ENCODE peak calls at places on chromosome 22, in nine cellular contexts. One of them, this sample, is unnamed.

GRCh38 chr22:28450109-28450508 is 229.5 kb downstream of the TTC28 start:
- DNase-seq in stimulated activated CD8-positive, alpha-beta memory T cell treated with anti-CD3 and anti-CD28 coated beads, Interleukin-4, amount 100 ng/mL, for 4 hours: no peak
- DNase-seq in tibial artery: no peak
- DNase-seq in activated CD8-positive, alpha-beta memory T cell treated with anti-CD3 and anti-CD28 coated beads, Interleukin-2, amount 10 ng/mL, durations not matched to agents 7 days and 5 days: no peak
- DNase-seq in GM04504: no peak
- DNase-seq in SW 1271: no peak
- DNase-seq in AG09309: no peak
- DNase-seq in stimulated activated CD4-positive, alpha-beta T cell treated with anti-CD3 and anti-CD28 coated beads, Interleukin-2, amount 100 ng/mL, for 48 hours: no peak
- DNase-seq in activated effector memory CD4-positive, alpha-beta T cell treated with Interleukin-2 at 50 U/mL for 16 hours: no peak
- DNase-seq in this sample: no peak

GRCh38 chr22:30027169-30027568 is 53.1 kb upstream of the HORMAD2 start:
- DNase-seq in stimulated activated CD8-positive, alpha-beta memory T cell treated with anti-CD3 and anti-CD28 coated beads, Interleukin-4, amount 100 ng/mL, for 4 hours: no peak
- DNase-seq in tibial artery: no peak
- DNase-seq in activated CD8-positive, alpha-beta memory T cell treated with anti-CD3 and anti-CD28 coated beads, Interleukin-2, amount 10 ng/mL, durations not matched to agents 7 days and 5 days: no peak
- DNase-seq in GM04504: no peak
- DNase-seq in SW 1271: no peak
- DNase-seq in AG09309: no peak
- DNase-seq in stimulated activated CD4-positive, alpha-beta T cell treated with anti-CD3 and anti-CD28 coated beads, Interleukin-2, amount 100 ng/mL, for 48 hours: no peak
- DNase-seq in activated effector memory CD4-positive, alpha-beta T cell treated with Interleukin-2 at 50 U/mL for 16 hours: no peak
- DNase-seq in this sample: no peak

GRCh38 chr22:45290410-45290936 is 5.7 kb downstream of the UPK3A start:
- DNase-seq in stimulated activated CD8-positive, alpha-beta memory T cell treated with anti-CD3 and anti-CD28 coated beads, Interleukin-4, amount 100 ng/mL, for 4 hours: no peak
- DNase-seq in tibial artery: no peak
- DNase-seq in activated CD8-positive, alpha-beta memory T cell treated with anti-CD3 and anti-CD28 coated beads, Interleukin-2, amount 10 ng/mL, durations not matched to agents 7 days and 5 days: no peak
- DNase-seq in GM04504: peak
- DNase-seq in SW 1271: no peak
- DNase-seq in AG09309: peak
- DNase-seq in stimulated activated CD4-positive, alpha-beta T cell treated with anti-CD3 and anti-CD28 coated beads, Interleukin-2, amount 100 ng/mL, for 48 hours: no peak
- DNase-seq in activated effector memory CD4-positive, alpha-beta T cell treated with Interleukin-2 at 50 U/mL for 16 hours: no peak
- DNase-seq in this sample: no peak

GRCh38 chr22:28208797-28209196 is 289.7 kb upstream of the PITPNB start:
- DNase-seq in stimulated activated CD8-positive, alpha-beta memory T cell treated with anti-CD3 and anti-CD28 coated beads, Interleukin-4, amount 100 ng/mL, for 4 hours: no peak
- DNase-seq in tibial artery: no peak
- DNase-seq in activated CD8-positive, alpha-beta memory T cell treated with anti-CD3 and anti-CD28 coated beads, Interleukin-2, amount 10 ng/mL, durations not matched to agents 7 days and 5 days: no peak
- DNase-seq in GM04504: no peak
- DNase-seq in SW 1271: no peak
- DNase-seq in AG09309: no peak
- DNase-seq in stimulated activated CD4-positive, alpha-beta T cell treated with anti-CD3 and anti-CD28 coated beads, Interleukin-2, amount 100 ng/mL, for 48 hours: no peak
- DNase-seq in activated effector memory CD4-positive, alpha-beta T cell treated with Interleukin-2 at 50 U/mL for 16 hours: no peak
- DNase-seq in this sample: no peak

GRCh38 chr22:22156348-22156715 is 88.3 kb upstream of the VPREB1 start:
- DNase-seq in stimulated activated CD8-positive, alpha-beta memory T cell treated with anti-CD3 and anti-CD28 coated beads, Interleukin-4, amount 100 ng/mL, for 4 hours: no peak
- DNase-seq in tibial artery: no peak
- DNase-seq in activated CD8-positive, alpha-beta memory T cell treated with anti-CD3 and anti-CD28 coated beads, Interleukin-2, amount 10 ng/mL, durations not matched to agents 7 days and 5 days: no peak
- DNase-seq in GM04504: no peak
- DNase-seq in SW 1271: no peak
- DNase-seq in AG09309: no peak
- DNase-seq in stimulated activated CD4-positive, alpha-beta T cell treated with anti-CD3 and anti-CD28 coated beads, Interleukin-2, amount 100 ng/mL, for 48 hours: no peak
- DNase-seq in activated effector memory CD4-positive, alpha-beta T cell treated with Interleukin-2 at 50 U/mL for 16 hours: no peak
- DNase-seq in this sample: no peak

GRCh38 chr22:40240671-40241070 is 62.9 kb downstream of the TNRC6B start:
- DNase-seq in stimulated activated CD8-positive, alpha-beta memory T cell treated with anti-CD3 and anti-CD28 coated beads, Interleukin-4, amount 100 ng/mL, for 4 hours: no peak
- DNase-seq in tibial artery: no peak
- DNase-seq in activated CD8-positive, alpha-beta memory T cell treated with anti-CD3 and anti-CD28 coated beads, Interleukin-2, amount 10 ng/mL, durations not matched to agents 7 days and 5 days: no peak
- DNase-seq in GM04504: no peak
- DNase-seq in SW 1271: peak
- DNase-seq in AG09309: no peak
- DNase-seq in stimulated activated CD4-positive, alpha-beta T cell treated with anti-CD3 and anti-CD28 coated beads, Interleukin-2, amount 100 ng/mL, for 48 hours: no peak
- DNase-seq in activated effector memory CD4-positive, alpha-beta T cell treated with Interleukin-2 at 50 U/mL for 16 hours: no peak
- DNase-seq in this sample: no peak

GRCh38 chr22:47965066-47965465 is 1202.6 kb downstream of the TBC1D22A start:
- DNase-seq in stimulated activated CD8-positive, alpha-beta memory T cell treated with anti-CD3 and anti-CD28 coated beads, Interleukin-4, amount 100 ng/mL, for 4 hours: no peak
- DNase-seq in tibial artery: no peak
- DNase-seq in activated CD8-positive, alpha-beta memory T cell treated with anti-CD3 and anti-CD28 coated beads, Interleukin-2, amount 10 ng/mL, durations not matched to agents 7 days and 5 days: no peak
- DNase-seq in GM04504: no peak
- DNase-seq in SW 1271: no peak
- DNase-seq in AG09309: no peak
- DNase-seq in stimulated activated CD4-positive, alpha-beta T cell treated with anti-CD3 and anti-CD28 coated beads, Interleukin-2, amount 100 ng/mL, for 48 hours: no peak
- DNase-seq in activated effector memory CD4-positive, alpha-beta T cell treated with Interleukin-2 at 50 U/mL for 16 hours: no peak
- DNase-seq in this sample: no peak

GRCh38 chr22:25137577-25138525 is 61.8 kb upstream of the CRYBB3 start:
- DNase-seq in stimulated activated CD8-positive, alpha-beta memory T cell treated with anti-CD3 and anti-CD28 coated beads, Interleukin-4, amount 100 ng/mL, for 4 hours: no peak
- DNase-seq in tibial artery: no peak
- DNase-seq in activated CD8-positive, alpha-beta memory T cell treated with anti-CD3 and anti-CD28 coated beads, Interleukin-2, amount 10 ng/mL, durations not matched to agents 7 days and 5 days: no peak
- DNase-seq in GM04504: no peak
- DNase-seq in SW 1271: no peak
- DNase-seq in AG09309: no peak
- DNase-seq in stimulated activated CD4-positive, alpha-beta T cell treated with anti-CD3 and anti-CD28 coated beads, Interleukin-2, amount 100 ng/mL, for 48 hours: no peak
- DNase-seq in activated effector memory CD4-positive, alpha-beta T cell treated with Interleukin-2 at 50 U/mL for 16 hours: no peak
- DNase-seq in this sample: no peak

GRCh38 chr22:40436460-40437431 is 66.4 kb downstream of the SGSM3 start:
- DNase-seq in stimulated activated CD8-positive, alpha-beta memory T cell treated with anti-CD3 and anti-CD28 coated beads, Interleukin-4, amount 100 ng/mL, for 4 hours: no peak
- DNase-seq in tibial artery: peak
- DNase-seq in activated CD8-positive, alpha-beta memory T cell treated with anti-CD3 and anti-CD28 coated beads, Interleukin-2, amount 10 ng/mL, durations not matched to agents 7 days and 5 days: peak
- DNase-seq in GM04504: peak
- DNase-seq in SW 1271: peak
- DNase-seq in AG09309: peak
- DNase-seq in stimulated activated CD4-positive, alpha-beta T cell treated with anti-CD3 and anti-CD28 coated beads, Interleukin-2, amount 100 ng/mL, for 48 hours: no peak
- DNase-seq in activated effector memory CD4-positive, alpha-beta T cell treated with Interleukin-2 at 50 U/mL for 16 hours: peak
- DNase-seq in this sample: peak

GRCh38 chr22:29768052-29768680 is 997 bp downstream of the UQCR10 start:
- DNase-seq in stimulated activated CD8-positive, alpha-beta memory T cell treated with anti-CD3 and anti-CD28 coated beads, Interleukin-4, amount 100 ng/mL, for 4 hours: no peak
- DNase-seq in tibial artery: no peak
- DNase-seq in activated CD8-positive, alpha-beta memory T cell treated with anti-CD3 and anti-CD28 coated beads, Interleukin-2, amount 10 ng/mL, durations not matched to agents 7 days and 5 days: no peak
- DNase-seq in GM04504: no peak
- DNase-seq in SW 1271: no peak
- DNase-seq in AG09309: no peak
- DNase-seq in stimulated activated CD4-positive, alpha-beta T cell treated with anti-CD3 and anti-CD28 coated beads, Interleukin-2, amount 100 ng/mL, for 48 hours: no peak
- DNase-seq in activated effector memory CD4-positive, alpha-beta T cell treated with Interleukin-2 at 50 U/mL for 16 hours: no peak
- DNase-seq in this sample: no peak

GRCh38 chr22:36086170-36086490 is 57.5 kb upstream of the RBFOX2 start:
- DNase-seq in stimulated activated CD8-positive, alpha-beta memory T cell treated with anti-CD3 and anti-CD28 coated beads, Interleukin-4, amount 100 ng/mL, for 4 hours: no peak
- DNase-seq in tibial artery: no peak
- DNase-seq in activated CD8-positive, alpha-beta memory T cell treated with anti-CD3 and anti-CD28 coated beads, Interleukin-2, amount 10 ng/mL, durations not matched to agents 7 days and 5 days: no peak
- DNase-seq in GM04504: no peak
- DNase-seq in SW 1271: no peak
- DNase-seq in AG09309: no peak
- DNase-seq in stimulated activated CD4-positive, alpha-beta T cell treated with anti-CD3 and anti-CD28 coated beads, Interleukin-2, amount 100 ng/mL, for 48 hours: no peak
- DNase-seq in activated effector memory CD4-positive, alpha-beta T cell treated with Interleukin-2 at 50 U/mL for 16 hours: no peak
- DNase-seq in this sample: no peak

GRCh38 chr22:35353318-35353717 is 27.6 kb upstream of the HMOX1 start:
- DNase-seq in stimulated activated CD8-positive, alpha-beta memory T cell treated with anti-CD3 and anti-CD28 coated beads, Interleukin-4, amount 100 ng/mL, for 4 hours: no peak
- DNase-seq in tibial artery: no peak
- DNase-seq in activated CD8-positive, alpha-beta memory T cell treated with anti-CD3 and anti-CD28 coated beads, Interleukin-2, amount 10 ng/mL, durations not matched to agents 7 days and 5 days: no peak
- DNase-seq in GM04504: no peak
- DNase-seq in SW 1271: no peak
- DNase-seq in AG09309: no peak
- DNase-seq in stimulated activated CD4-positive, alpha-beta T cell treated with anti-CD3 and anti-CD28 coated beads, Interleukin-2, amount 100 ng/mL, for 48 hours: no peak
- DNase-seq in activated effector memory CD4-positive, alpha-beta T cell treated with Interleukin-2 at 50 U/mL for 16 hours: no peak
- DNase-seq in this sample: no peak

GRCh38 chr22:19105867-19106802 is 16.1 kb downstream of the DGCR2 start:
- DNase-seq in stimulated activated CD8-positive, alpha-beta memory T cell treated with anti-CD3 and anti-CD28 coated beads, Interleukin-4, amount 100 ng/mL, for 4 hours: no peak
- DNase-seq in tibial artery: peak
- DNase-seq in activated CD8-positive, alpha-beta memory T cell treated with anti-CD3 and anti-CD28 coated beads, Interleukin-2, amount 10 ng/mL, durations not matched to agents 7 days and 5 days: peak
- DNase-seq in GM04504: no peak
- DNase-seq in SW 1271: no peak
- DNase-seq in AG09309: no peak
- DNase-seq in stimulated activated CD4-positive, alpha-beta T cell treated with anti-CD3 and anti-CD28 coated beads, Interleukin-2, amount 100 ng/mL, for 48 hours: peak
- DNase-seq in activated effector memory CD4-positive, alpha-beta T cell treated with Interleukin-2 at 50 U/mL for 16 hours: peak
- DNase-seq in this sample: no peak

GRCh38 chr22:23497016-23497885 is 82.8 kb downstream of the IGLL1 start:
- DNase-seq in stimulated activated CD8-positive, alpha-beta memory T cell treated with anti-CD3 and anti-CD28 coated beads, Interleukin-4, amount 100 ng/mL, for 4 hours: no peak
- DNase-seq in tibial artery: no peak
- DNase-seq in activated CD8-positive, alpha-beta memory T cell treated with anti-CD3 and anti-CD28 coated beads, Interleukin-2, amount 10 ng/mL, durations not matched to agents 7 days and 5 days: no peak
- DNase-seq in GM04504: no peak
- DNase-seq in SW 1271: no peak
- DNase-seq in AG09309: no peak
- DNase-seq in stimulated activated CD4-positive, alpha-beta T cell treated with anti-CD3 and anti-CD28 coated beads, Interleukin-2, amount 100 ng/mL, for 48 hours: no peak
- DNase-seq in activated effector memory CD4-positive, alpha-beta T cell treated with Interleukin-2 at 50 U/mL for 16 hours: no peak
- DNase-seq in this sample: no peak

GRCh38 chr22:25448435-25449051 is 115.9 kb upstream of the GRK3 start:
- DNase-seq in stimulated activated CD8-positive, alpha-beta memory T cell treated with anti-CD3 and anti-CD28 coated beads, Interleukin-4, amount 100 ng/mL, for 4 hours: no peak
- DNase-seq in tibial artery: no peak
- DNase-seq in activated CD8-positive, alpha-beta memory T cell treated with anti-CD3 and anti-CD28 coated beads, Interleukin-2, amount 10 ng/mL, durations not matched to agents 7 days and 5 days: peak
- DNase-seq in GM04504: no peak
- DNase-seq in SW 1271: no peak
- DNase-seq in AG09309: no peak
- DNase-seq in stimulated activated CD4-positive, alpha-beta T cell treated with anti-CD3 and anti-CD28 coated beads, Interleukin-2, amount 100 ng/mL, for 48 hours: no peak
- DNase-seq in activated effector memory CD4-positive, alpha-beta T cell treated with Interleukin-2 at 50 U/mL for 16 hours: no peak
- DNase-seq in this sample: peak

GRCh38 chr22:50245214-50246072 is 620 bp upstream of the TUBGCP6 start:
- DNase-seq in stimulated activated CD8-positive, alpha-beta memory T cell treated with anti-CD3 and anti-CD28 coated beads, Interleukin-4, amount 100 ng/mL, for 4 hours: no peak
- DNase-seq in tibial artery: no peak
- DNase-seq in activated CD8-positive, alpha-beta memory T cell treated with anti-CD3 and anti-CD28 coated beads, Interleukin-2, amount 10 ng/mL, durations not matched to agents 7 days and 5 days: no peak
- DNase-seq in GM04504: no peak
- DNase-seq in SW 1271: no peak
- DNase-seq in AG09309: no peak
- DNase-seq in stimulated activated CD4-positive, alpha-beta T cell treated with anti-CD3 and anti-CD28 coated beads, Interleukin-2, amount 100 ng/mL, for 48 hours: no peak
- DNase-seq in activated effector memory CD4-positive, alpha-beta T cell treated with Interleukin-2 at 50 U/mL for 16 hours: no peak
- DNase-seq in this sample: no peak

GRCh38 chr22:46069518-46070214 is 80.7 kb upstream of the PPARA start:
- DNase-seq in stimulated activated CD8-positive, alpha-beta memory T cell treated with anti-CD3 and anti-CD28 coated beads, Interleukin-4, amount 100 ng/mL, for 4 hours: no peak
- DNase-seq in tibial artery: peak
- DNase-seq in activated CD8-positive, alpha-beta memory T cell treated with anti-CD3 and anti-CD28 coated beads, Interleukin-2, amount 10 ng/mL, durations not matched to agents 7 days and 5 days: no peak
- DNase-seq in GM04504: peak
- DNase-seq in SW 1271: peak
- DNase-seq in AG09309: peak
- DNase-seq in stimulated activated CD4-positive, alpha-beta T cell treated with anti-CD3 and anti-CD28 coated beads, Interleukin-2, amount 100 ng/mL, for 48 hours: peak
- DNase-seq in activated effector memory CD4-positive, alpha-beta T cell treated with Interleukin-2 at 50 U/mL for 16 hours: no peak
- DNase-seq in this sample: peak

GRCh38 chr22:33568934-33569496 is 351.3 kb downstream of the LARGE1 start:
- DNase-seq in stimulated activated CD8-positive, alpha-beta memory T cell treated with anti-CD3 and anti-CD28 coated beads, Interleukin-4, amount 100 ng/mL, for 4 hours: no peak
- DNase-seq in tibial artery: no peak
- DNase-seq in activated CD8-positive, alpha-beta memory T cell treated with anti-CD3 and anti-CD28 coated beads, Interleukin-2, amount 10 ng/mL, durations not matched to agents 7 days and 5 days: no peak
- DNase-seq in GM04504: no peak
- DNase-seq in SW 1271: no peak
- DNase-seq in AG09309: no peak
- DNase-seq in stimulated activated CD4-positive, alpha-beta T cell treated with anti-CD3 and anti-CD28 coated beads, Interleukin-2, amount 100 ng/mL, for 48 hours: no peak
- DNase-seq in activated effector memory CD4-positive, alpha-beta T cell treated with Interleukin-2 at 50 U/mL for 16 hours: no peak
- DNase-seq in this sample: no peak

This sample was measured in Kasumi-1.